ENCODE peak calls at places on chromosomes 5 and 9, in five cellular contexts. K is brain microvascular endothelial cell, D is mammary epithelial cell, V is GM12865, I is A549. A is an unnamed sample.

GRCh38 chr9:95726756-95727155 is 148.7 kb upstream of the ERCC6L2 start:
- DNase-seq in V (peak), D (peak), K (peak), I (peak), A (peak)

GRCh38 chr9:70172532-70172931 is 86.2 kb upstream of the SMC5 start:
- DNase-seq in K (no peak), I (no peak), D (no peak), V (no peak), A (no peak)

GRCh38 chr9:79651251-79651795 is 79.6 kb downstream of the TLE4 start:
- DNase-seq in V (no peak), D (no peak), I (no peak), K (no peak), A (no peak)

GRCh38 chr5:55232194-55232984 is 1.0 kb downstream of the CCNO start:
- DNase-seq in K (no peak), V (no peak), D (peak), I (peak), A (peak)

GRCh38 chr9:79446540-79447307 is 125.0 kb upstream of the TLE4 start:
- DNase-seq in V (no peak), K (no peak), I (no peak), D (no peak), A (no peak)

GRCh38 chr5:33439905-33440481 is 772 bp upstream of the TARS1 start:
- DNase-seq in I (no peak), K (no peak), D (no peak), V (peak), A (peak)

GRCh38 chr9:126472446-126472845 is 141.3 kb upstream of the LMX1B start:
- DNase-seq in D (no peak), K (no peak), V (no peak), I (no peak), A (no peak)

GRCh38 chr5:10338996-10339903 is 14.2 kb upstream of the MARCHF6 start:
- DNase-seq in K (no peak), D (no peak), I (no peak), V (no peak), A (no peak)

GRCh38 chr9:134226221-134226930 is 62.0 kb upstream of the RNU6ATAC start:
- DNase-seq in I (peak), K (no peak), D (no peak), V (no peak), A (no peak)

GRCh38 chr9:316382-316965 is 101.8 kb downstream of the DOCK8 start:
- DNase-seq in K (no peak), D (no peak), I (no peak), V (no peak), A (no peak)

GRCh38 chr9:137301086-137301947 is 754 bp downstream of the NRARP start:
- DNase-seq in K (no peak), I (peak), D (peak), V (peak), A (peak)

GRCh38 chr5:181181650-181182565 is 23.1 kb downstream of the TRIM7 start:
- DNase-seq in D (peak), V (peak), K (no peak), I (peak), A (peak)

GRCh38 chr9:113215142-113215541 is 5.9 kb downstream of the FKBP15 start:
- DNase-seq in I (peak), D (peak), V (peak), K (no peak), A (peak)

GRCh38 chr5:151130922-151131891 is 26.4 kb downstream of the ANXA6 start:
- DNase-seq in I (no peak), V (no peak), D (no peak), K (no peak), A (no peak)

GRCh38 chr5:134189031-134189430 is 12.3 kb upstream of the SKP1 start:
- DNase-seq in D (no peak), K (no peak), V (no peak), I (no peak), A (no peak)

GRCh38 chr9:134372621-134373267 is 46.5 kb downstream of the RXRA start:
- DNase-seq in V (no peak), D (no peak), I (no peak), K (no peak), A (no peak)

GRCh38 chr9:68979538-68980314 is 34.2 kb downstream of the PRKACG start:
- DNase-seq in D (no peak), V (peak), I (no peak), K (no peak), A (no peak)

GRCh38 chr5:11904270-11904906 is at the start of gene CTNND2:
- DNase-seq in I (peak), D (peak), K (no peak), V (no peak), A (peak)

GRCh38 chr5:173453167-173453566 is 125.0 kb upstream of the STC2 start:
- DNase-seq in K (no peak), V (no peak), I (peak), D (peak), A (no peak)

GRCh38 chr9:27835746-27836145 is 262.5 kb upstream of the C9orf72 start:
- DNase-seq in K (no peak), D (no peak), V (no peak), I (no peak), A (no peak)

GRCh38 chr5:175712313-175712680 is 54.4 kb downstream of the HRH2 start:
- DNase-seq in K (no peak), V (no peak), D (no peak), I (no peak), A (no peak)

GRCh38 chr9:21728781-21729180 is 73.7 kb upstream of the MTAP start:
- DNase-seq in I (peak), K (peak), V (no peak), D (no peak), A (no peak)

GRCh38 chr5:124745367-124746251 is 830 bp downstream of the ZNF608 start:
- DNase-seq in K (no peak), I (no peak), V (peak), D (peak), A (peak)

GRCh38 chr5:31396611-31397295 is 135.1 kb downstream of the DROSHA start:
- DNase-seq in K (no peak), I (no peak), V (no peak), D (no peak), A (no peak)

DNA sequence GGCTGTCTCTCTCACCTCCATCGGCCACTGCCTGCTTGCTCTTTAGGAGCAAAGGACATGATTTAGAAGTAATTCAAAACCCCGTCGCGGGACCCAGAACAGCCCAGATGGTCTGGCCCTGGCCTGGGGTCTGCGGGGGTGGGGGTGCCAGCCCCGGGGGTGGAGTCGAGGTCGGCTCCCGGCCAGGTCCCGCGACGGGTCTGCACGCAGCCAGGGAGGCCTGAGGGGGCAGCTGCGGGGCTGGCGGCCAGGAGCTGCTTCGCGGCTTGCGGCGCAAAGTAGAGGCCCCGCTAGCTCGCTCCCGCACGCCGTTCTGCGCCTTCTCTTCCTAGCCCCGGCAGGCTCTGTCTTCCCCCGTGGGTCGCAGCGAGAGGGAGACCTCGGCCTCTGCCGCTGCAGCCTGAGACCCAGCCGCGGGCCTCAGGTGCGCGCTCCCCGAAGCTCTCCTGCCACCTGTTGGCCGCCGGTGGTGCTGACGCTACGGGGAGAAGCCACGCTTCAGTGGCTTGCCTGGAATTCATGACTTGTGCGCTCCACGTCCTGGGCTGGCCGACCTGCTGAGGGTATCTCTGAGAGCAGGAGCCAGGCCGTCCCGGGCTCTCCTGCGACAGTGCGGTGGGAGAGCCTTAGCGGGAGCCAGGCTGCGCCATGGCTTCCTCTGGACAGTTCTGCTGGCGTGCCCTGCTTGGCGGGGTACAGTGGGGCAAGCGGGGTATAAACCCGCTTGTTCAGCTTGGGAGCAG is 157.2 kb upstream of the PITX1 start:
- DNase-seq in V (peak), I (peak), D (peak), K (peak), A (peak)
- H3K4me3 ChIP-seq in V (no peak), I (peak), D (peak), K (peak), A (peak)

GRCh38 chr9:20619492-20619860 is 2.8 kb downstream of the MLLT3 start:
- DNase-seq in I (no peak), V (no peak), K (no peak), D (no peak), A (no peak)

GRCh38 chr9:20618361-20618799 is 3.9 kb downstream of the MLLT3 start:
- DNase-seq in I (peak), V (no peak), D (peak), K (peak), A (no peak)

GRCh38 chr9:20620658-20621552 is 1.4 kb downstream of the MLLT3 start:
- DNase-seq in V (peak), D (peak), I (peak), K (peak), A (peak)

GRCh38 chr9:20614602-20615216 is 7.6 kb downstream of the MLLT3 start:
- DNase-seq in I (no peak), V (no peak), K (no peak), D (no peak), A (no peak)

DNA sequence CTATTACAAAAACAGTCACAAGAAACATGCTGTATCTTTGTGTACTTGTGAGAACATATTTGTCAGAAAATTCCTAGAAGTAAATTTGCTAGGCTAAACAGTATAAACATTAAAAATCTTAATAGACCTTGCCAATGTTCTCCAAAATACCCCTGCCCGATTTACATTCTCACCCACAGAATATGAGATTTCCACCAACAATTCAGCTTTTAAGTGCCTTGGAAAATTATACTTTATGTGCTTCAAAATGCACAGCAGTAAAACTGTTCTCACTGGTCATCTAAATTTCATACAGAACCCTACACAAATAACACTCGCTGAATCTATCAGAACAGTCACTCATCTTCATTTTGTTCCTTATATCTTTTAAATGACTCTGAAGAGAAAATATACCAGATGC is 5.5 kb downstream of the MLLT3 start:
- DNase-seq in K (no peak), V (no peak), D (no peak), I (no peak), A (no peak)
- H3K4me3 ChIP-seq in K (no peak), V (no peak), D (no peak), I (no peak), A (no peak)

GRCh38 chr9:135644631-135645218 is 5.4 kb upstream of the GLT6D1 start:
- DNase-seq in K (no peak), D (peak), V (no peak), I (no peak), A (no peak)

GRCh38 chr9:135639196-135639595 is at the start of gene GLT6D1:
- DNase-seq in K (no peak), V (no peak), I (no peak), D (no peak), A (no peak)

GRCh38 chr9:135641047-135641446 is 1.7 kb upstream of the GLT6D1 start:
- DNase-seq in K (no peak), D (no peak), I (no peak), V (no peak), A (no peak)

GRCh38 chr9:135641745-135642144 is 2.4 kb upstream of the GLT6D1 start:
- DNase-seq in I (no peak), V (no peak), K (peak), D (no peak), A (no peak)
- H3K4me3 ChIP-seq in I (no peak), V (no peak), K (no peak), D (no peak), A (no peak)

GRCh38 chr5:156188026-156188425 is 138.9 kb upstream of the SGCD start:
- DNase-seq in I (no peak), V (no peak), K (no peak), D (no peak), A (no peak)

GRCh38 chr5:156186760-156187159 is 140.2 kb upstream of the SGCD start:
- DNase-seq in I (peak), K (no peak), D (no peak), V (no peak), A (no peak)

GRCh38 chr5:156191547-156191946 is 135.4 kb upstream of the SGCD start:
- DNase-seq in K (no peak), V (no peak), I (no peak), D (no peak), A (no peak)

GRCh38 chr5:156189628-156190027 is 137.3 kb upstream of the SGCD start:
- DNase-seq in I (no peak), K (no peak), V (no peak), D (no peak), A (no peak)
- H3K4me3 ChIP-seq in I (no peak), K (no peak), V (no peak), D (no peak), A (no peak)

GRCh38 chr5:142011572-142012185 is 1.1 kb downstream of the GNPDA1 start:
- DNase-seq in K (no peak), D (no peak), V (no peak), I (no peak), A (no peak)
- H3K4me3 ChIP-seq in K (peak), D (peak), V (no peak), I (peak), A (no peak)

GRCh38 chr9:131446276-131446675 is 52.4 kb downstream of the PRRC2B start:
- DNase-seq in K (no peak), D (no peak), I (no peak), V (no peak), A (no peak)

GRCh38 chr9:131447148-131447547 is 53.3 kb downstream of the PRRC2B start:
- DNase-seq in V (no peak), K (no peak), D (peak), I (no peak), A (no peak)

GRCh38 chr9:131449276-131449675 is 53.4 kb upstream of the POMT1 start:
- DNase-seq in V (no peak), K (no peak), I (no peak), D (no peak), A (no peak)

GRCh38 chr9:131447600-131447999 is 53.7 kb downstream of the PRRC2B start:
- DNase-seq in D (no peak), I (no peak), K (no peak), V (no peak), A (no peak)

GRCh38 chr9:131448818-131449217 is 53.9 kb upstream of the POMT1 start:
- DNase-seq in K (no peak), I (no peak), V (no peak), D (no peak), A (no peak)
- H3K4me3 ChIP-seq in K (no peak), I (no peak), V (no peak), D (no peak), A (no peak)

GRCh38 chr5:42919600-42919999 is 107.9 kb upstream of the SELENOP start:
- DNase-seq in D (no peak), V (no peak), K (no peak), I (no peak), A (no peak)
- H3K4me3 ChIP-seq in D (no peak), V (no peak), K (no peak), I (no peak), A (no peak)

GRCh38 chr5:5140051-5141010 is at the start of gene ADAMTS16:
- DNase-seq in V (no peak), K (no peak), I (no peak), D (no peak), A (peak)
- H3K4me3 ChIP-seq in V (no peak), K (peak), I (peak), D (no peak), A (peak)

DNA sequence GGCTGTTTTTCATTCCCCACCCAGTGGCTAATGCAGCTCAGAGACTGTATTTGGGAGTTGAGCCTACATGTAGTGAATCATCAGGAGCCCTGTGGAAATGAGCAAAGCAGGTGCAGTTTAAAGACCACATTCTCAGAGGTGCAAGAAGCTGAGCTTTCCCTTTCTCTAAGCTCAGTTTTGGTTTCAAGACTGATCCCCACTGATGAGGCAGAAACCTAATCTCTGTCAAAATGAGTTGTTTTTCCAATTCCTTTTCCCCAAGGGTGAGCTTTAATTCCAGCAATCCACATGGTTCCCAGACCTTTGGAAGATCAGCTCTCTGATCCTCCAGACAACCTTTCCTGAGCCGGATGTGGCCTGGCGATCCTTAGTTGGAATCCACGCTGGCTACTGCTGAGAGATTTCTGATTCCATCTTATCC is 420.5 kb downstream of the EBF1 start:
- DNase-seq in D (no peak), V (peak), I (no peak), K (no peak), A (no peak)
- H3K4me3 ChIP-seq in D (no peak), V (no peak), I (no peak), K (no peak), A (no peak)

A was measured in cardiac muscle cell.